ENCODE peak calls at places on chromosomes 13 and 19, in nine cellular contexts. X is heart left ventricle, J is upper lobe of left lung, L is adrenal gland, U is body of pancreas, M is K562, K is tibial nerve, Y is spleen, F is transverse colon. A is an unnamed sample. For H3K27me3 and H3K4me1, the result is how much of the 10 kb centered on the place peaks cover.

GRCh38 chr13:25868483-25868882 is 183.3 kb downstream of the SHISA2 start:
- DNase-seq in X (no peak), J (no peak), L (no peak), U (no peak), M (no peak), K (no peak), Y (no peak), F (no peak), A (no peak)

GRCh38 chr13:65856464-65856863 is 1373.7 kb downstream of the PCDH9 start:
- DNase-seq in X (no peak), J (no peak), L (no peak), U (no peak), M (no peak), K (no peak), Y (no peak), F (no peak), A (no peak)

GRCh38 chr19:51096473-51097165 is 11.6 kb downstream of the CTU1 start:
- DNase-seq in X (no peak), J (no peak), L (no peak), U (peak), M (no peak), K (no peak), Y (peak), F (no peak), A (no peak)

GRCh38 chr13:70523622-70524021 is 415.4 kb upstream of the KLHL1 start:
- DNase-seq in X (no peak), J (no peak), L (no peak), U (peak), M (no peak), K (no peak), Y (no peak), F (no peak), A (no peak)

GRCh38 chr19:36169084-36169760 is 17.0 kb upstream of the COX7A1 start:
- DNase-seq in X (peak), J (no peak), L (peak), U (peak), M (no peak), K (no peak), Y (no peak), F (peak), A (no peak)

GRCh38 chr13:24802074-24802473 is 38.1 kb downstream of the RNF17 start:
- DNase-seq in X (no peak), J (no peak), L (no peak), U (no peak), M (no peak), K (no peak), Y (no peak), F (no peak), A (no peak)

GRCh38 chr19:13718733-13719132 is 45.6 kb upstream of the MRI1 start:
- DNase-seq in X (peak), J (no peak), L (no peak), U (peak), M (no peak), K (no peak), Y (no peak), F (peak), A (no peak)

GRCh38 chr19:45385392-45386221 is 15.2 kb upstream of the ERCC2 start:
- DNase-seq in X (no peak), J (no peak), L (no peak), U (no peak), M (peak), K (no peak), Y (no peak), F (no peak), A (no peak)

GRCh38 chr19:3075605-3076431 is 13.5 kb upstream of the TLE5 start:
- DNase-seq in X (peak), J (peak), L (no peak), U (peak), M (peak), K (no peak), Y (peak), F (peak), A (no peak)

GRCh38 chr13:98105929-98106336 is 37.0 kb upstream of the FARP1 start:
- DNase-seq in X (peak), J (peak), L (peak), U (no peak), M (peak), K (no peak), Y (no peak), F (no peak), A (no peak)

GRCh38 chr19:20611866-20612265 is 46.3 kb upstream of the ZNF737 start:
- DNase-seq in X (no peak), J (no peak), L (peak), U (no peak), M (no peak), K (no peak), Y (no peak), F (no peak), A (no peak)

GRCh38 chr19:2050991-2051770 is at the start of gene MKNK2:
- DNase-seq in X (peak), J (peak), L (peak), U (peak), M (peak), K (peak), Y (peak), F (peak), A (no peak)

GRCh38 chr13:79311456-79311855 is 94.6 kb downstream of the RBM26 start:
- DNase-seq in X (no peak), J (no peak), L (no peak), U (no peak), M (no peak), K (no peak), Y (no peak), F (no peak), A (no peak)

GRCh38 chr19:48249502-48250014 is 6.2 kb downstream of the CARD8 start:
- DNase-seq in X (peak), J (peak), L (peak), U (peak), M (no peak), K (no peak), Y (peak), F (peak), A (no peak)

GRCh38 chr19:55096061-55096701 is 20.5 kb downstream of the EPS8L1 start:
- DNase-seq in X (no peak), J (no peak), L (no peak), U (no peak), M (no peak), K (no peak), Y (no peak), F (no peak), A (no peak)

GRCh38 chr13:99750951-99751350 is 220.6 kb downstream of the ZIC5 start:
- DNase-seq in X (no peak), J (no peak), L (no peak), U (no peak), M (no peak), K (no peak), Y (no peak), F (no peak), A (no peak)

GRCh38 chr19:55333870-55334269 is 5.8 kb upstream of the KMT5C start:
- DNase-seq in X (no peak), J (no peak), L (no peak), U (no peak), M (no peak), K (no peak), Y (no peak), F (peak), A (no peak)

GRCh38 chr13:24338721-24339120 is 29.3 kb downstream of the C1QTNF9 start:
- DNase-seq in X (no peak), J (no peak), L (no peak), U (no peak), M (no peak), K (no peak), Y (no peak), F (no peak), A (no peak)

GRCh38 chr13:46354143-46355087 is 32.6 kb downstream of the RUBCNL start:
- DNase-seq in X (no peak), J (no peak), L (no peak), U (peak), M (no peak), K (no peak), Y (no peak), F (no peak), A (no peak)

GRCh38 chr13:30004204-30004603 is 153.8 kb upstream of the UBL3 start:
- DNase-seq in X (no peak), J (no peak), L (no peak), U (no peak), M (no peak), K (no peak), Y (no peak), F (no peak), A (peak)

GRCh38 chr19:8831832-8832131 is 322 bp downstream of the ZNF558 start:
- DNase-seq in X (no peak), J (no peak), L (no peak), U (no peak), M (no peak), K (no peak), Y (no peak), F (no peak), A (no peak)

DNA sequence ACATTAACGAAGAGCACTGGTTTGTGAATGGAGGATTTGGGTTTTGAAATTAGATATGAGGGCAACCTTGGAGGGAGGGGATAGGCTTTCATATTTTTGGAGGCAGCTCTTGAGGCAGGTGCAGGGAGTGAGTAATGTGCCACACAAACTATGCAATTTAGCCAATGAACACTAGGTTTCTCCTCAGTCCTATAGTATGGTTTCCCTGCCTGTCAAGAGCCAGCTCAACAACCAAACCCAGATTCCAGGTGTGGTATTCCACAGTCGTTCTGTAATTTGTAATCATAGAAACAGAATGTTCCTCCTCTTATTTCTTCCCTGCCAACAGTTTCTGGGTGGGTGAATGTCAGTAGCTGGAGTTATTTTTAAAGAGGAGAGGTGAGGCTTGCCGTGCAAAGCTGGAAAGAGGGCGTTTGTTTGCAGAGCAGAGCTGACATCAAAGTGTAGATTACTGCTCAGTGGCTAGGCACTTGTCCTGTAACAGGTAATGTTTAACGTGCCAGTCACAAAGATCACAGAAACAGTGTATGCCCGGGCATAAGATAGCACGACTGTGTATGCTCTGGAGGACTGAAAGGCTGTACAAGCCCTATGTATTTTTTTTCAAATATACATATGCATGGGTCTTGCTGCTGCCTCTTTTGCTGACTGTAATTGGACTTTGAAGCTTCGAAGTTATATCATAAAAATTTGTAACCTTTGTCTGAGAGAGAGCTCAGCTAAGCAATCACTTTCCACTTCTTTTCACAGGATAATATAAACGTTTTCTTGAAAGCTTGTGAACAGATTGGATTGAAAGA is 124.3 kb downstream of the LMO7 start:
- DNase-seq in X (peak), J (peak), L (no peak), U (peak), M (no peak), K (no peak), Y (no peak), F (peak), A (no peak)
- TF ChIP-seq POLR2A in X (peak), J (peak), L (no peak), U (peak), M (no peak), K (no peak), Y (no peak), F (peak), A (no peak)

GRCh38 chr19:54001496-54001895 is 10.1 kb downstream of the CACNG6 start:
- DNase-seq in X (no peak), J (no peak), L (no peak), U (no peak), M (no peak), K (no peak), Y (no peak), F (no peak), A (no peak)
- H3K27me3 ChIP-seq in X (half or more), J (under half), L (under half), U (under half), M (under half), K (under half), Y (under half), F (under half), A (under half)

GRCh38 chr19:46863818-46864629 is 3.2 kb downstream of the ARHGAP35 start:
- DNase-seq in X (no peak), J (peak), L (no peak), U (peak), M (no peak), K (no peak), Y (no peak), F (no peak), A (no peak)
- H3K4me1 ChIP-seq in X (half or more), J (half or more), L (under half), U (half or more), M (under half), K (under half), Y (half or more), F (under half), A (half or more)

DNA sequence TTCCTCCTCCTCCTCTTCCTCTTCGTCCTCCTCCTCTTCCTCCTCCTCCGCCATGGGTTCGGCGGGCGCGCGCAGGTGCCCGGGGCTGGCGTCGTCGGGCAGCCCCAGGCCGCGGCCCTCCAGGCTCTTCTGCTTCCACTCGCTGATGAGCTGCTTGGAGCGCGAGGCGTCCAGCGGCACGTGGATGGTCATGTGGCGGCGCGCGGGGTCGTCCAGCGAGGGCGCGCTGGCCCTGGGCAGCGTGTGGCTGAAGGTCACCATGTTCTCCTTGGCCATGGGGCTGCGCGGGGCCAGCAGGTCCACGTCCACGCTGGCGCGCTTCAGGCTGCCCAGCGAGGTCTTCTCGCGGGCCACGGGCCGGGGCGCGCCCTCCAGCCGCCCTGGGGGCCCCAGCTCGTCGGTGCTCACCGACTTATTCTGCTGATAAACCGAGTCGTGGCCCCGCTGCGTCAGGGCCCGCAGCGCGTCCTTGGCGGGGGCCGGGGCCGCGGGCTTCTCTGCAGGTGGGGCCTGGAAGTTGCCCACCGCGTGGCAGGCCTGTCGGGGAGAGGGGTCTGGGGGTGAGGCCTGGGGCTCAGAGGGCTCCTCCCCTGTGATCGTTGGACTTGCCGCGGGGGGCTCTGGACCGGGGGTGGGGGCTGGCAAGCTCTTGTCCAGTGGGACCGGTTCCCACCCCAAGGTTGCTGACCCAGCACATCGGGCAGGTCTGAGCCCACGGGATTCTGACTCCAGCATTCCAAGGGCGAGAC is 8.2 kb downstream of the PLPPR3 start:
- DNase-seq in X (peak), J (no peak), L (no peak), U (no peak), M (no peak), K (no peak), Y (no peak), F (no peak), A (no peak)
- TF ChIP-seq POLR2A in X (no peak), J (no peak), L (no peak), U (no peak), M (peak), K (no peak), Y (no peak), F (no peak), A (no peak)

GRCh38 chr19:17953316-17953801 is 13.5 kb upstream of the KCNN1 start:
- DNase-seq in X (no peak), J (no peak), L (no peak), U (no peak), M (no peak), K (no peak), Y (no peak), F (no peak), A (no peak)

GRCh38 chr19:17951151-17952040 is 15.5 kb upstream of the KCNN1 start:
- DNase-seq in X (no peak), J (no peak), L (no peak), U (no peak), M (no peak), K (no peak), Y (no peak), F (no peak), A (no peak)

GRCh38 chr19:17954401-17954800 is 12.5 kb upstream of the KCNN1 start:
- DNase-seq in X (no peak), J (no peak), L (no peak), U (no peak), M (no peak), K (no peak), Y (no peak), F (no peak), A (no peak)

GRCh38 chr19:17952041-17952976 is 14.6 kb upstream of the KCNN1 start:
- DNase-seq in X (no peak), J (no peak), L (no peak), U (no peak), M (peak), K (no peak), Y (no peak), F (no peak), A (no peak)

DNA sequence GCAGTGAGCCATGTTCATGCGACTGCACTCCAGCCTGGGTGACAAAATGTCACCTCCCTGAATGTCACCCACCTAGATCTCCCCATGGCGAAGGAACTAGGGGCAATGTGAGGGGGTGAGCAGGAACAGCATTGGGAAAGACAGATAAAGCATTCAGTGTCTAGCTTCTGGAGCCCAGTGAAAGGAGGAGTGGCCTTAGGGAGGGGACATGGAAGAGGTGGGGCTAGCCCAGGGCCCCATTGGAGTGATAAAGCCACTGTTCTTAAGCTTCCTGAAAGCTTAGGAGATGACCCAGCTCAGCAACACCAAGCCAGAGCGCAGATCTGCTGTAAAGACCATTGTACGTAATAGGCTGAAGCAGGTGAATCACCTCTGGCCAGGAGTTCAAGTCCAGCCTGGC is 13.0 kb upstream of the KCNN1 start:
- DNase-seq in X (no peak), J (no peak), L (no peak), U (no peak), M (peak), K (no peak), Y (no peak), F (no peak), A (no peak)
- H3K27me3 ChIP-seq in X (half or more), J (half or more), L (half or more), U (half or more), M (under half), K (under half), Y (under half), F (half or more), A (under half)

GRCh38 chr19:1038995-1039645 is 787 bp upstream of the ABCA7 start:
- DNase-seq in X (no peak), J (no peak), L (no peak), U (no peak), M (no peak), K (no peak), Y (peak), F (no peak), A (no peak)

GRCh38 chr19:1041272-1041834 is 1.4 kb downstream of the ABCA7 start:
- DNase-seq in X (no peak), J (no peak), L (no peak), U (no peak), M (no peak), K (no peak), Y (peak), F (no peak), A (no peak)

GRCh38 chr19:1039646-1040475 is at the start of gene ABCA7:
- DNase-seq in X (peak), J (peak), L (peak), U (peak), M (peak), K (peak), Y (peak), F (peak), A (no peak)

GRCh38 chr19:1041835-1042685 is 2.2 kb downstream of the ABCA7 start:
- DNase-seq in X (no peak), J (no peak), L (no peak), U (peak), M (peak), K (no peak), Y (peak), F (peak), A (no peak)

GRCh38 chr19:1040476-1041271 is 767 bp downstream of the ABCA7 start:
- DNase-seq in X (peak), J (peak), L (peak), U (peak), M (peak), K (peak), Y (peak), F (peak), A (no peak)
- H3K4me1 ChIP-seq in X (under half), J (under half), L (under half), U (under half), M (under half), K (under half), Y (half or more), F (under half), A (under half)